ENCODE peak calls at places on chromosomes 5 and 9, in four cellular contexts. P, Y, Z and Q are unnamed samples.

GRCh38 chr5:87418506-87418905 is 5.8 kb upstream of the CCNH start:
- DNase-seq in P (no peak), Y (no peak), Z (no peak), Q (no peak)

GRCh38 chr9:14296462-14296861 is 17.5 kb downstream of the NFIB start:
- DNase-seq in P (no peak), Y (no peak), Z (no peak), Q (no peak)

GRCh38 chr5:166883016-166883415 is 1408.4 kb upstream of the WWC1 start:
- DNase-seq in P (peak; percentile 1), Y (peak; percentile 40), Z (no peak), Q (no peak)

GRCh38 chr5:112006721-112007120 is 249.7 kb upstream of the NREP start:
- DNase-seq in P (peak; percentile 67), Y (no peak), Z (no peak), Q (no peak)

GRCh38 chr9:28212979-28213378 is 639.7 kb upstream of the C9orf72 start:
- DNase-seq in P (peak; percentile 41), Y (peak; percentile 56), Z (no peak), Q (no peak)

GRCh38 chr5:135488727-135489465 is 36.7 kb upstream of the TIFAB start:
- DNase-seq in P (peak; percentile 83), Y (peak; percentile 53), Z (no peak), Q (no peak)

GRCh38 chr9:30673132-30673531 is 1711.3 kb upstream of the ACO1 start:
- DNase-seq in P (no peak), Y (no peak), Z (no peak), Q (no peak)

GRCh38 chr5:148085934-148086333 is 22.2 kb downstream of the SPINK5 start:
- DNase-seq in P (peak; percentile 1), Y (no peak), Z (no peak), Q (no peak)

GRCh38 chr5:123610209-123610608 is 98.2 kb downstream of the CSNK1G3 start:
- DNase-seq in P (peak; percentile 43), Y (no peak), Z (no peak), Q (no peak)

GRCh38 chr5:144028644-144029043 is 141.8 kb downstream of the YIPF5 start:
- DNase-seq in P (peak; percentile 36), Y (no peak), Z (no peak), Q (no peak)

GRCh38 chr5:165673499-165673898 is 2168.1 kb downstream of the MAT2B start:
- DNase-seq in P (no peak), Y (no peak), Z (no peak), Q (no peak)

GRCh38 chr5:112915831-112916230 is 6.2 kb downstream of the REEP5 start:
- DNase-seq in P (no peak), Y (no peak), Z (no peak), Q (peak; percentile 14)

GRCh38 chr9:98708103-98708932 is 417 bp downstream of the GABBR2 start:
- DNase-seq in P (peak; percentile 11), Y (peak; percentile 12), Z (no peak), Q (no peak)

GRCh38 chr5:134458234-134458633 is 46.6 kb upstream of the CDKN2AIPNL start:
- DNase-seq in P (no peak), Y (no peak), Z (no peak), Q (no peak)

GRCh38 chr5:114412509-114413171 is 50.8 kb downstream of the KCNN2 start:
- DNase-seq in P (peak; percentile 92), Y (no peak), Z (no peak), Q (no peak)

GRCh38 chr5:91499943-91500531 is 116.9 kb upstream of the ARRDC3 start:
- DNase-seq in P (peak; percentile 73), Y (peak; percentile 42), Z (peak; percentile 45), Q (peak; percentile 38)

GRCh38 chr9:135990468-135991429 is 29.6 kb upstream of the UBAC1 start:
- DNase-seq in P (peak; percentile 72), Y (peak; percentile 86), Z (peak; percentile 35), Q (peak; percentile 30)

GRCh38 chr9:137453643-137454081 is 5.5 kb downstream of the NSMF start:
- DNase-seq in P (peak; percentile 67), Y (peak; percentile 57), Z (peak; percentile 33), Q (peak; percentile 69)

GRCh38 chr5:71011194-71011792 is 13.8 kb downstream of the NAIP start:
- DNase-seq in P (no peak), Y (no peak), Z (no peak), Q (no peak)

GRCh38 chr9:12956261-12956660 is 181.4 kb downstream of the LURAP1L start:
- DNase-seq in P (no peak), Y (no peak), Z (no peak), Q (no peak)

GRCh38 chr9:105330201-105330600 is 85.8 kb downstream of the SLC44A1 start:
- DNase-seq in P (no peak), Y (no peak), Z (no peak), Q (no peak)

GRCh38 chr5:40385544-40385943 is 294.2 kb upstream of the PTGER4 start:
- DNase-seq in P (peak; percentile 81), Y (peak; percentile 24), Z (no peak), Q (no peak)

GRCh38 chr9:5592904-5593303 is 36.0 kb upstream of the RIC1 start:
- DNase-seq in P (no peak), Y (no peak), Z (no peak), Q (no peak)

GRCh38 chr9:114606597-114607207 is 4.4 kb upstream of the TMEM268 start:
- DNase-seq in P (no peak), Y (no peak), Z (no peak), Q (no peak)

GRCh38 chr9:105426657-105427056 is 21.2 kb upstream of the FSD1L start:
- DNase-seq in P (no peak), Y (no peak), Z (no peak), Q (no peak)

GRCh38 chr5:59133801-59134261 is 551.0 kb downstream of the RAB3C start:
- DNase-seq in P (peak; percentile 82), Y (peak; percentile 87), Z (no peak), Q (no peak)

GRCh38 chr5:88438006-88438405 is 169.4 kb upstream of the TMEM161B start:
- DNase-seq in P (peak; percentile 29), Y (peak; percentile 13), Z (no peak), Q (no peak)

GRCh38 chr9:129162497-129162896 is 15.6 kb downstream of the IER5L start:
- DNase-seq in P (no peak), Y (no peak), Z (no peak), Q (no peak)

GRCh38 chr9:88802533-88802932 is 188.7 kb upstream of the S1PR3 start:
- DNase-seq in P (no peak), Y (no peak), Z (no peak), Q (no peak)

GRCh38 chr5:78293856-78294249 is 645 bp downstream of the AP3B1 start:
- DNase-seq in P (peak; percentile 34), Y (no peak), Z (peak; percentile 4), Q (no peak)

GRCh38 chr9:121085661-121086060 is 10.9 kb downstream of the CNTRL start:
- DNase-seq in P (peak; percentile 33), Y (no peak), Z (no peak), Q (no peak)

GRCh38 chr9:14924821-14925220 is 14.6 kb upstream of the FREM1 start:
- DNase-seq in P (peak; percentile 10), Y (no peak), Z (no peak), Q (no peak)